ENCODE peak calls at places on chromosomes 4 and X, in nine cellular contexts. One of them, this sample, is unnamed.

GRCh38 chr4:139665690-139666529 is at the start of gene MGST2:
- DNase-seq in psoas muscle: peak; percentile 71
- DNase-seq in AG10803: peak; percentile 80
- DNase-seq in cardiac muscle cell: peak; percentile 89
- DNase-seq in fibroblast of pulmonary artery: peak; percentile 88
- DNase-seq in pancreas: peak; percentile 83
- DNase-seq in AG04450: no peak
- DNase-seq in GM12865: peak; percentile 70
- DNase-seq in astrocyte of the spinal cord: peak; percentile 63
- DNase-seq in this sample: peak; percentile 74

GRCh38 chr4:23401572-23401971 is 488.3 kb downstream of the PPARGC1A start:
- DNase-seq in psoas muscle: no peak
- DNase-seq in AG10803: no peak
- DNase-seq in cardiac muscle cell: no peak
- DNase-seq in fibroblast of pulmonary artery: no peak
- DNase-seq in pancreas: no peak
- DNase-seq in AG04450: no peak
- DNase-seq in GM12865: no peak
- DNase-seq in astrocyte of the spinal cord: peak; percentile 41
- DNase-seq in this sample: no peak

GRCh38 chr4:3657917-3658913 is 108.0 kb upstream of the ADRA2C start:
- DNase-seq in psoas muscle: no peak
- DNase-seq in AG10803: peak; percentile 76
- DNase-seq in cardiac muscle cell: no peak
- DNase-seq in fibroblast of pulmonary artery: peak; percentile 24
- DNase-seq in pancreas: no peak
- DNase-seq in AG04450: peak; percentile 57
- DNase-seq in GM12865: no peak
- DNase-seq in astrocyte of the spinal cord: peak; percentile 19
- DNase-seq in this sample: peak; percentile 84

GRCh38 chr4:61447918-61448317 is 247.8 kb downstream of the ADGRL3 start:
- DNase-seq in psoas muscle: no peak
- DNase-seq in AG10803: no peak
- DNase-seq in cardiac muscle cell: no peak
- DNase-seq in fibroblast of pulmonary artery: no peak
- DNase-seq in pancreas: no peak
- DNase-seq in AG04450: no peak
- DNase-seq in GM12865: no peak
- DNase-seq in astrocyte of the spinal cord: no peak
- DNase-seq in this sample: no peak

GRCh38 chr4:6475492-6476020 is 3.1 kb upstream of the PPP2R2C start:
- DNase-seq in psoas muscle: no peak
- DNase-seq in AG10803: no peak
- DNase-seq in cardiac muscle cell: no peak
- DNase-seq in fibroblast of pulmonary artery: no peak
- DNase-seq in pancreas: no peak
- DNase-seq in AG04450: no peak
- DNase-seq in GM12865: no peak
- DNase-seq in astrocyte of the spinal cord: no peak
- DNase-seq in this sample: no peak

GRCh38 chr4:189656551-189657165 is 284.0 kb upstream of the FRG1 start:
- DNase-seq in psoas muscle: no peak
- DNase-seq in AG10803: no peak
- DNase-seq in cardiac muscle cell: no peak
- DNase-seq in fibroblast of pulmonary artery: no peak
- DNase-seq in pancreas: no peak
- DNase-seq in AG04450: no peak
- DNase-seq in GM12865: no peak
- DNase-seq in astrocyte of the spinal cord: no peak
- DNase-seq in this sample: no peak

GRCh38 chrX:47191331-47191730 is 2.3 kb upstream of the UBA1 start:
- DNase-seq in psoas muscle: no peak
- DNase-seq in AG10803: no peak
- DNase-seq in cardiac muscle cell: peak; percentile 25
- DNase-seq in fibroblast of pulmonary artery: no peak
- DNase-seq in pancreas: no peak
- DNase-seq in AG04450: no peak
- DNase-seq in GM12865: peak; percentile 58
- DNase-seq in astrocyte of the spinal cord: no peak
- DNase-seq in this sample: peak; percentile 11

GRCh38 chrX:39577976-39578962 is 519.5 kb downstream of the BCOR start:
- DNase-seq in psoas muscle: peak; percentile 20
- DNase-seq in AG10803: peak; percentile 15
- DNase-seq in cardiac muscle cell: no peak
- DNase-seq in fibroblast of pulmonary artery: peak; percentile 7
- DNase-seq in pancreas: no peak
- DNase-seq in AG04450: no peak
- DNase-seq in GM12865: peak; percentile 78
- DNase-seq in astrocyte of the spinal cord: no peak
- DNase-seq in this sample: peak; percentile 23

GRCh38 chr4:82138376-82138775 is 235.4 kb downstream of the HNRNPD start:
- DNase-seq in psoas muscle: no peak
- DNase-seq in AG10803: no peak
- DNase-seq in cardiac muscle cell: no peak
- DNase-seq in fibroblast of pulmonary artery: no peak
- DNase-seq in pancreas: no peak
- DNase-seq in AG04450: no peak
- DNase-seq in GM12865: no peak
- DNase-seq in astrocyte of the spinal cord: no peak
- DNase-seq in this sample: no peak

GRCh38 chrX:129577473-129577872 is 37.4 kb downstream of the OCRL start:
- DNase-seq in psoas muscle: no peak
- DNase-seq in AG10803: peak; percentile 79
- DNase-seq in cardiac muscle cell: no peak
- DNase-seq in fibroblast of pulmonary artery: peak; percentile 87
- DNase-seq in pancreas: no peak
- DNase-seq in AG04450: peak; percentile 42
- DNase-seq in GM12865: no peak
- DNase-seq in astrocyte of the spinal cord: peak; percentile 84
- DNase-seq in this sample: peak; percentile 43

GRCh38 chrX:107601759-107602158 is 26.6 kb upstream of the PRPS1 start:
- DNase-seq in psoas muscle: no peak
- DNase-seq in AG10803: no peak
- DNase-seq in cardiac muscle cell: no peak
- DNase-seq in fibroblast of pulmonary artery: no peak
- DNase-seq in pancreas: no peak
- DNase-seq in AG04450: no peak
- DNase-seq in GM12865: no peak
- DNase-seq in astrocyte of the spinal cord: no peak
- DNase-seq in this sample: no peak

GRCh38 chrX:148298737-148299136 is 201.7 kb upstream of the AFF2 start:
- DNase-seq in psoas muscle: no peak
- DNase-seq in AG10803: peak; percentile 56
- DNase-seq in cardiac muscle cell: no peak
- DNase-seq in fibroblast of pulmonary artery: peak; percentile 1
- DNase-seq in pancreas: no peak
- DNase-seq in AG04450: no peak
- DNase-seq in GM12865: no peak
- DNase-seq in astrocyte of the spinal cord: peak; percentile 61
- DNase-seq in this sample: peak; percentile 49

DNA sequence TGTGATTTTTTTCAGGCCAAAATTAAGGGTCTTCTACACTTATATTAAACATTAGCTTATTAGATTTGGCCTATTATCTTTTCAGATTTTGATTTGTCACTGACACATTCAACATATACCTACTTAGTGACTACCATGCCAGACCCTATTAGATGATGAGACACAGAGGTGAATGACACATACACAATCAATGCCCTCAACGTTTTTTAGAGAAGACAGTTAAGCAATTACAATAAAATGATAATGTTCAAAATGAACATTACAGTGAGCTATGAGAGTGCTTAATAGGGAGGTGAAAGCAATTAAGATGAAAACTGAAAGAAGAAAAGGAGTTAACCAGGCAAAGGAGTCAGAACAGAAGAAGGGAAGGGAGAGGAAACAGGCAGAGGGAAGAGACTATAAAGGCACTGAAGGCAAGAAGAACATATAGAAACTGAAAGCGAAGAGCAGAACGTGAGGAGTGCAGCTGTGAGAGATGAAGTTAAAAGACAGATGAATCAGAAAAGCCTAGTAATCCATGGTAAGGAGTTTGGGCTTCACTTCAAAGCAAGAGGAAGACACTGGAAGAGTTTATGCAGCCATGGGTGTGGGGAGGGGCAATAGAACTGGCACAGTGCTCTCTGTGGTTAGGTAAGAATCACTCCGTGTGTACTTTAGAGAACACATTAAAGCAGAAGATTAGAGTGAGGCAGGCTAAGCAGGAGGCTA is 119.0 kb downstream of the REELD1 start:
- DNase-seq in psoas muscle: no peak
- DNase-seq in AG10803: peak; percentile 60
- DNase-seq in cardiac muscle cell: no peak
- DNase-seq in fibroblast of pulmonary artery: peak; percentile 43
- DNase-seq in pancreas: no peak
- DNase-seq in AG04450: peak; percentile 26
- DNase-seq in GM12865: peak; percentile 70
- DNase-seq in astrocyte of the spinal cord: peak; percentile 93
- DNase-seq in this sample: peak; percentile 69
- H3K4me3 ChIP-seq in psoas muscle: no peak overlapping the region
- H3K4me3 ChIP-seq in AG10803: peak overlapping the region; percentile 43
- H3K4me3 ChIP-seq in cardiac muscle cell: no peak overlapping the region
- H3K4me3 ChIP-seq in fibroblast of pulmonary artery: no peak overlapping the region
- H3K4me3 ChIP-seq in pancreas: no peak overlapping the region
- H3K4me3 ChIP-seq in AG04450: peak overlapping the region; percentile 2
- H3K4me3 ChIP-seq in GM12865: peak overlapping the region; percentile 59
- H3K4me3 ChIP-seq in astrocyte of the spinal cord: peak overlapping the region; percentile 16
- H3K4me3 ChIP-seq in this sample: peak overlapping the region; percentile 15

DNA sequence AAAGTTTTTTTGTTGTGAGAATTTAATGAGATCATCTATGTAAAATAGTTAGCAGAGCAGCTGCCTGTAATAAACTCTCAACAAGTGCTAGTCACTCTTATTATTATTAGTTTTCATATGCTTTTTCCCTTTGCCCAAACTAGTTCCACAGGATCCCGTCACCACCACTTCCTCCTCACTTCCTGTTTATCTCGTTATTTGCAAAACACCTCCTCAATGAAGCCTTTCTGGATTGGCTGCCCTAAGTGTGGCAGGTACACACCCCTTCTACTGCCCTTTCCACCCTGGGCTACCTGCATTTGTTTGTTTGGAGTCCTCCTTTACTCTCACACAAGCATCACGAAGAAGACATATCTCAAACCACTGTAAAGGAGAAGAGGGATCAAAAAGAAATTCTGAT is 54.4 kb upstream of the KLF3 start:
- DNase-seq in psoas muscle: no peak
- DNase-seq in AG10803: no peak
- DNase-seq in cardiac muscle cell: no peak
- DNase-seq in fibroblast of pulmonary artery: no peak
- DNase-seq in pancreas: no peak
- DNase-seq in AG04450: no peak
- DNase-seq in GM12865: no peak
- DNase-seq in astrocyte of the spinal cord: no peak
- DNase-seq in this sample: no peak
- H3K4me3 ChIP-seq in psoas muscle: no peak overlapping the region
- H3K4me3 ChIP-seq in AG10803: no peak overlapping the region
- H3K4me3 ChIP-seq in cardiac muscle cell: no peak overlapping the region
- H3K4me3 ChIP-seq in fibroblast of pulmonary artery: no peak overlapping the region
- H3K4me3 ChIP-seq in pancreas: no peak overlapping the region
- H3K4me3 ChIP-seq in AG04450: no peak overlapping the region
- H3K4me3 ChIP-seq in GM12865: no peak overlapping the region
- H3K4me3 ChIP-seq in astrocyte of the spinal cord: no peak overlapping the region
- H3K4me3 ChIP-seq in this sample: no peak overlapping the region

DNA sequence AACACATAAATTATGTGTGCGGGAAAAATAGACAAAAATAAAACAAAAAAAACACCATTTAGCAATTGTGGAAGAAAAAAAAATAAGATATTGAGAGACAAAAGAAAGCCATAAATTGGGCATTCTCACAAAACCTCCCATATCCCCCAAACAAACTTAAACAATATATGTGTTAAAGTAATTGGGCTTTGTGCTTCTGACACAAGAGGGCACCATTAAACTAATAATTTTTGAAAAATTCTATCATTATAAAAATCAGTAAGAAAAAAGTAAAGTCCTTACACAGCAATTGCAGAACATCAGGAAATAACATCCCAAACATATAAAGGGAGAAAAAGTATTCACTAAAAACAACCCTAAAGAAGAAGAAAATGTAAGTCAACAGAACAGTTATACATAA is 880.7 kb downstream of the TECRL start:
- DNase-seq in psoas muscle: no peak
- DNase-seq in AG10803: no peak
- DNase-seq in cardiac muscle cell: no peak
- DNase-seq in fibroblast of pulmonary artery: peak; percentile 15
- DNase-seq in pancreas: no peak
- DNase-seq in AG04450: no peak
- DNase-seq in GM12865: no peak
- DNase-seq in astrocyte of the spinal cord: no peak
- DNase-seq in this sample: no peak
- H3K4me3 ChIP-seq in psoas muscle: no peak overlapping the region
- H3K4me3 ChIP-seq in AG10803: no peak overlapping the region
- H3K4me3 ChIP-seq in cardiac muscle cell: no peak overlapping the region
- H3K4me3 ChIP-seq in fibroblast of pulmonary artery: no peak overlapping the region
- H3K4me3 ChIP-seq in pancreas: no peak overlapping the region
- H3K4me3 ChIP-seq in AG04450: no peak overlapping the region
- H3K4me3 ChIP-seq in GM12865: no peak overlapping the region
- H3K4me3 ChIP-seq in astrocyte of the spinal cord: no peak overlapping the region
- H3K4me3 ChIP-seq in this sample: no peak overlapping the region

GRCh38 chr4:149110499-149110898 is 668.3 kb upstream of the NR3C2 start:
- DNase-seq in psoas muscle: no peak
- DNase-seq in AG10803: no peak
- DNase-seq in cardiac muscle cell: no peak
- DNase-seq in fibroblast of pulmonary artery: no peak
- DNase-seq in pancreas: no peak
- DNase-seq in AG04450: no peak
- DNase-seq in GM12865: no peak
- DNase-seq in astrocyte of the spinal cord: no peak
- DNase-seq in this sample: no peak

GRCh38 chr4:149112109-149112508 is 669.9 kb upstream of the NR3C2 start:
- DNase-seq in psoas muscle: no peak
- DNase-seq in AG10803: no peak
- DNase-seq in cardiac muscle cell: no peak
- DNase-seq in fibroblast of pulmonary artery: no peak
- DNase-seq in pancreas: no peak
- DNase-seq in AG04450: no peak
- DNase-seq in GM12865: no peak
- DNase-seq in astrocyte of the spinal cord: no peak
- DNase-seq in this sample: no peak

GRCh38 chr4:149108626-149109025 is 666.4 kb upstream of the NR3C2 start:
- DNase-seq in psoas muscle: no peak
- DNase-seq in AG10803: no peak
- DNase-seq in cardiac muscle cell: no peak
- DNase-seq in fibroblast of pulmonary artery: no peak
- DNase-seq in pancreas: no peak
- DNase-seq in AG04450: no peak
- DNase-seq in GM12865: no peak
- DNase-seq in astrocyte of the spinal cord: no peak
- DNase-seq in this sample: no peak

DNA sequence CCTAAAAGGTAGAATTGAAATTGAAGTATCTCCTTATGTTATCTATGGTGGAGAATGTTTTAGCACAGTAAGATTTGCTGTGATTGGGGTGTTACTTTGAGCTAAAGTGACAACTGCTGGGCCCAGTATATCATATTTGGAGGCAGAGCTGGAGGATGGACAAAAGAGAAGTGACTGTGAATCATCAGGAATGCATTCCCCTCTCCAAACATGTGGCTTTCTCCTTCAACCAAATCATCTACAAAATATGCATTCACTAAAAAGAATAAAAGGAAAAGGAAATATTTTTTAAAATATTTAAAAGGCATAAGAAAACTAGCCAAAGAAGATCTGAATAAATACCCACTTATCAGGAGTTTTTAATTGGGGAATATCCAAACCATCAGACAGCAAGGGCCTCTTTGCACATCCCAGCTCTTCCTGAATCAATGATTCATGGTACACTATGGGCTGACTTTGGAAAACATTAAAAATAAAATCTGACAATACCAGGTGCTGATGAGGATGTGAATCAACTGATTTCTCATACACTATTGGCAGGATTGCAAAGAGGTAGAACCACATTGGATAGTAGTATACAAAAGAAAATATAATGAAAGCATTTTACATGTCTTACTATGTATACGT is 671.7 kb upstream of the NR3C2 start:
- DNase-seq in psoas muscle: no peak
- DNase-seq in AG10803: peak; percentile 82
- DNase-seq in cardiac muscle cell: no peak
- DNase-seq in fibroblast of pulmonary artery: peak; percentile 58
- DNase-seq in pancreas: no peak
- DNase-seq in AG04450: peak; percentile 57
- DNase-seq in GM12865: no peak
- DNase-seq in astrocyte of the spinal cord: peak; percentile 82
- DNase-seq in this sample: peak; percentile 9
- H3K4me3 ChIP-seq in psoas muscle: no peak overlapping the region
- H3K4me3 ChIP-seq in AG10803: no peak overlapping the region
- H3K4me3 ChIP-seq in cardiac muscle cell: no peak overlapping the region
- H3K4me3 ChIP-seq in fibroblast of pulmonary artery: no peak overlapping the region
- H3K4me3 ChIP-seq in pancreas: no peak overlapping the region
- H3K4me3 ChIP-seq in AG04450: no peak overlapping the region
- H3K4me3 ChIP-seq in GM12865: no peak overlapping the region
- H3K4me3 ChIP-seq in astrocyte of the spinal cord: no peak overlapping the region
- H3K4me3 ChIP-seq in this sample: no peak overlapping the region

This sample was measured in MG63.